ENCODE peak calls at places on chromosome 5, in four cellular contexts. W is mammary epithelial cell, T is GM23248, U is hepatocyte. D is an unnamed sample. For H3K79me2 and H3K27me3, the result is how much of the 10 kb centered on the place peaks cover.

GRCh38 chr5:132684922-132685720 is 11.3 kb downstream of the IL4 start:
- DNase-seq in U (no peak), T (no peak), W (no peak), D (no peak)

GRCh38 chr5:170100051-170100943 is 5.4 kb upstream of the FOXI1 start:
- DNase-seq in T (peak), U (peak), W (peak), D (peak)

GRCh38 chr5:57776035-57776434 is 293.4 kb upstream of the ACTBL2 start:
- DNase-seq in T (no peak), W (no peak), U (no peak), D (peak)

GRCh38 chr5:181121675-181122561 is 9.1 kb downstream of the OR2V1 start:
- DNase-seq in T (no peak), U (no peak), W (no peak), D (no peak)

GRCh38 chr5:89213584-89213983 is 330.6 kb upstream of the MEF2C start:
- DNase-seq in T (peak), U (peak), W (no peak), D (no peak)

GRCh38 chr5:1110930-1111726 is 735 bp downstream of the SLC12A7 start:
- DNase-seq in U (peak), W (no peak), T (peak), D (peak)

GRCh38 chr5:99033014-99033931 is 104.5 kb upstream of the CHD1 start:
- DNase-seq in T (peak), W (peak), U (no peak), D (peak)

GRCh38 chr5:106587-106986 is 14.6 kb downstream of the PLEKHG4B start:
- DNase-seq in U (no peak), W (no peak), T (no peak), D (no peak)

GRCh38 chr5:107687404-107687803 is 16.7 kb upstream of the EFNA5 start:
- DNase-seq in T (no peak), U (no peak), W (no peak), D (no peak)

GRCh38 chr5:150058480-150059126 is 27.8 kb downstream of the CSF1R start:
- DNase-seq in W (peak), U (no peak), T (peak), D (peak)

GRCh38 chr5:62779010-62779422 is 200.4 kb downstream of the LRRC70 start:
- DNase-seq in U (peak), W (peak), T (peak), D (peak)

GRCh38 chr5:176737001-176737745 is 73.2 kb upstream of the UNC5A start:
- DNase-seq in W (no peak), U (peak), T (no peak), D (no peak)

GRCh38 chr5:90326995-90327394 is 82.6 kb downstream of the CETN3 start:
- DNase-seq in W (no peak), T (no peak), U (no peak), D (no peak)

GRCh38 chr5:87844449-87844848 is 424.2 kb downstream of the TMEM161B start:
- DNase-seq in T (no peak), W (no peak), U (no peak), D (peak)

GRCh38 chr5:41788800-41789395 is 81.3 kb downstream of the OXCT1 start:
- DNase-seq in U (no peak), T (peak), W (no peak), D (peak)

GRCh38 chr5:88021141-88021540 is 247.5 kb downstream of the TMEM161B start:
- DNase-seq in T (no peak), W (no peak), U (no peak), D (no peak)

GRCh38 chr5:139371482-139372435 is 11.3 kb downstream of the SLC23A1 start:
- DNase-seq in U (no peak), T (no peak), W (no peak), D (no peak)

GRCh38 chr5:155735388-155735787 is 591.6 kb upstream of the SGCD start:
- DNase-seq in W (no peak), T (peak), U (no peak), D (no peak)

GRCh38 chr5:139901971-139902370 is 106.4 kb downstream of the PSD2 start:
- DNase-seq in W (no peak), T (no peak), U (no peak), D (no peak)

GRCh38 chr5:120465281-120465961 is 1.3 kb downstream of the PRR16 start:
- DNase-seq in W (peak), T (peak), U (peak), D (peak)

GRCh38 chr5:14143843-14144585 is 872 bp downstream of the TRIO start:
- DNase-seq in T (peak), U (peak), W (peak), D (peak)

GRCh38 chr5:92222449-92222848 is 839.3 kb upstream of the ARRDC3 start:
- DNase-seq in U (no peak), T (peak), W (no peak), D (peak)

GRCh38 chr5:151678146-151678545 is 8.6 kb downstream of the SPARC start:
- DNase-seq in W (no peak), T (peak), U (no peak), D (no peak)

GRCh38 chr5:149961186-149961685 is 678 bp downstream of the SLC26A2 start:
- DNase-seq in W (peak), T (peak), U (no peak), D (peak)

GRCh38 chr5:62538017-62538942 is 40.3 kb upstream of the LRRC70 start:
- DNase-seq in W (peak), U (peak), T (peak), D (peak)

GRCh38 chr5:73998496-73998895 is 372.5 kb downstream of the ARHGEF28 start:
- DNase-seq in U (no peak), T (peak), W (peak), D (no peak)

GRCh38 chr5:171450423-171451246 is 31.2 kb downstream of the FGF18 start:
- DNase-seq in W (peak), T (peak), U (peak), D (no peak)

GRCh38 chr5:10702911-10703491 is 58.0 kb downstream of the DAP start:
- DNase-seq in U (peak), T (peak), W (peak), D (peak)

GRCh38 chr5:79712741-79713140 is 23.1 kb downstream of the CMYA5 start:
- DNase-seq in W (no peak), U (no peak), T (no peak), D (no peak)

GRCh38 chr5:173890195-173890951 is 2.2 kb downstream of the CPEB4 start:
- DNase-seq in W (no peak), U (peak), T (peak), D (peak)

GRCh38 chr5:162221884-162222283 is 154.3 kb downstream of the GABRG2 start:
- DNase-seq in W (no peak), U (no peak), T (no peak), D (no peak)

GRCh38 chr5:168756517-168757391 is 177.6 kb upstream of the PANK3 start:
- DNase-seq in U (no peak), T (no peak), W (no peak), D (no peak)

GRCh38 chr5:1792842-1793266 is 6.8 kb downstream of the MRPL36 start:
- DNase-seq in W (peak), T (peak), U (no peak), D (peak)

GRCh38 chr5:102809033-102809432 is 53.9 kb downstream of the PAM start:
- DNase-seq in W (no peak), U (no peak), T (peak), D (no peak)
- H3K79me2 ChIP-seq in W (half or more), U (under half), T (half or more), D (under half)

DNA sequence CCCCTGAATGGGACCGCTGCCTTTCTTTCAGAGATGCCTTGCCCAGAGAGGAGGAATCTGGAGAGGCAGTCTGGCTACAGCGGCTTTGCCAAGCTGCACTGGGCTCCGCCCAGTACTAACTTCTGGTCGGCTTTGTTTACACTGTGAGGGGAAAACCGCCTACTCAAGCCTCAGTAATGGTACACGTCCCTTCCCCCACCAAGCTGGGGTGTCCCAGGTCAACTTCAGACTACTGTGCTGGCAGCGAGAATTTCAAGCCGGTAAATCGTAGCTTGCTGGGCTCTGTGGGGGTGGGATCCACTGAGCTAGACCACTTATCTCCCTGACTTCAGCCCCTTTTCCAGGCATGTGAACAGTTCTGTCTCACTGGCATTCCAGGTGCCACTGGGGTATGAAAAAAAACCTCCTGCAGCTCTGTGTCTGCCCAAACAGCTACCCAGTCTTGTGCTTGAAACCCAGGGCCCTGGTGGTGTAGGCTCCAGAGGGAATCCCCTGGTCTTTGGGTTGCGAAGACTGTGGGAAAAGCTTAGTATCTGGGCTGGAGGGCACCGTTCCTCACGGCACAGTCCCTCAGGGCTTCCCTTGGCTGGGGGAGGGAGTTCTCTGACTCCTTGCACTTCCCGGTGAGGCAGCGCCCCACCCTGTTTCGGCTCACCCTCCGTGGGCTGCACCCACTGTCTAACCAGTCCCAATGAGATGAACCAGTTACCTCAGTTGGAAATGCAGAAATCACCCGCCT is 171.2 kb downstream of the CWC27 start:
- DNase-seq in U (peak), W (no peak), T (peak), D (peak)
- H3K27ac ChIP-seq in U (peak), W (no peak), T (peak), D (peak)

GRCh38 chr5:141753971-141754713 is 72.1 kb upstream of the ARAP3 start:
- DNase-seq in U (peak), W (peak), T (peak), D (peak)

GRCh38 chr5:141757402-141757801 is 75.4 kb upstream of the ARAP3 start:
- DNase-seq in U (peak), T (peak), W (peak), D (peak)

GRCh38 chr5:141758316-141758965 is 76.4 kb upstream of the ARAP3 start:
- DNase-seq in U (peak), W (no peak), T (peak), D (no peak)

GRCh38 chr5:141756196-141756595 is 74.2 kb upstream of the ARAP3 start:
- DNase-seq in W (no peak), U (no peak), T (no peak), D (no peak)

GRCh38 chr5:141753143-141753970 is 71.3 kb upstream of the ARAP3 start:
- DNase-seq in T (no peak), U (no peak), W (no peak), D (no peak)
- H3K27me3 ChIP-seq in T (under half), U (under half), W (under half), D (under half)

DNA sequence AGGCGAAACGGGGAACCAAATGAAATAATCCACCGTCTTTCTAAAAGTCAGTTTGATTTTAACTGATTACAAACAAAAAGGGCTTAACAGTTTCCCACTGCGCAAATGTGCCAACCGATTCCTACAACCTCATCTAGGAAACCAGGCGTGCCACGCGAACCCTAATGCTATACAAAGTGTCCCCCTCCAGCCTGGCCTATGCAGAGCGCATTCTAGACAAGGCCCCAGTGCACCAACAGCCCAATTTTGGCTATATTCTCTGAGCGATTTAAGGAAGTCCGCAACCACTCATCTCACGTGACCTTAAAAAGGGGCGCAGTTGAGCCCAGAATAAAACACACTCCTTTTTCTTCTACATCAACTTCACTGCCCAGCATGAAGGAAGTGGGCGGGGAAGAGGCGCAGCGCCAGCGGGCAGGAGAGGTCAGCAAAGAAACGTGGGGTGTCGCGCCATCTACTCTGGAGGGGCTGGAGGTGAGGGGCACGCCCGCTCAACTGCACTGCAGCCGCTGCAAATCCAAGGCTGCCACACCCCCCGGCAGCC is 779 bp downstream of the FAM13B start:
- DNase-seq in W (peak), U (peak), T (peak), D (peak)
- H3K79me2 ChIP-seq in W (half or more), U (half or more), T (half or more), D (half or more)

DNA sequence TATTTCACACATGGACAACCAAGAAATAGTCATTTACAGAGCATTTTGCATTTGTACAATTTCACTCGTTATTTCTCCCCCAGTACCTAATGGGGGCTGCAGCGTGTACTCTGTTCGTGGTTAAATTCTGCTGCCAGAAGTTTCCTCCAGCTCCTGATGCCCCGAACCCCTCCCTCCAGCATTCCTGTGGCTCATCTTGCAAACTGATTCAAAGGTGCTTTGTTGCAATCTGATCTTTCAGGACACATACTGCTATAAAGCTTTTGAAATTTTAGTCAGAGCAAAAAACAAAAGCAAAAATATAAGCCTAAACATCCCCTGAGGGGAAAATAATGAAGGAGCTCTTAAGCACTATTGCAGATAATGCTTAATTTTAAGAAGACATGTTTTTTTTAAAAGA is 27.7 kb downstream of the UBLCP1 start:
- DNase-seq in W (peak), T (no peak), U (no peak), D (peak)
- H3K27ac ChIP-seq in W (no peak), T (no peak), U (no peak), D (no peak)

GRCh38 chr5:50576686-50577256 is 89.7 kb upstream of the PARP8 start:
- DNase-seq in T (no peak), W (no peak), U (no peak), D (no peak)
- H3K27me3 ChIP-seq in T (under half), W (under half), U (under half), D (under half)

DNA sequence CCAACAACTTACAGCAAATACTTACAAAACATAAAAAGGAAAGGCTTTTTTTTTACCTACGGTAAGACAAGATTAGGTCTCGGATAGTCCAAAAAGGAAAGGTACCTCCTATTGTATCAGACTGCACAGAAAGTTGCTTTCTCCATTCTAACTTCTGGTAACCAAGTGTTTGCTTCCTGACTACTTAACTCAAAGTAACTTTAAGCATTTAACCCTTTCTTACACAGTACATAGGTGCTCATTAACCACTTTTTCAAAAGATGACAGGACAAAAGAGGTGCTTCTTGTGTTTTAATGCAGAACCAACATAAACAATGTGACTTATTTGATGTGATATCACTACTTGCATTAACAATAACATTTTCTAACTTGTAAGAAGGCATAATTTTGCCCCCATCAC is 23.1 kb downstream of the PWWP2A start:
- DNase-seq in W (no peak), U (no peak), T (no peak), D (no peak)
- H3K79me2 ChIP-seq in W (under half), U (half or more), T (under half), D (under half)

D was measured in PC-3.